ENCODE peak calls at places on chromosome 7, in nine cellular contexts. N, K, B, Q, G, Y, O, W and X are unnamed samples.
A peak's percentile ranks its signal among the peaks of the same experiment; 100 is the strongest.

GRCh38 chr7:15720849-15721471 is 34.5 kb upstream of the MEOX2 start:
- DNase-seq in Q (peak; percentile 50), N (peak; percentile 27), G (peak; percentile 27), W (no peak), B (no peak), K (peak; percentile 67), O (no peak), Y (no peak), X (peak; percentile 74)

GRCh38 chr7:73831656-73832579 is 1.1 kb downstream of the CLDN4 start:
- DNase-seq in O (peak; percentile 82), Y (no peak), B (no peak), K (peak; percentile 79), W (peak; percentile 69), N (peak; percentile 88), G (peak; percentile 36), Q (no peak), X (no peak)

GRCh38 chr7:114645451-114645850 is 230.8 kb downstream of the FOXP2 start:
- DNase-seq in Y (no peak), O (no peak), K (no peak), N (no peak), B (no peak), W (peak; percentile 86), G (no peak), Q (no peak), X (no peak)

GRCh38 chr7:22190736-22191135 is 166.2 kb downstream of the RAPGEF5 start:
- DNase-seq in Y (no peak), K (no peak), Q (no peak), W (no peak), G (no peak), O (no peak), B (no peak), N (no peak), X (no peak)

GRCh38 chr7:135210818-135211178 is 528 bp downstream of the WDR91 start:
- DNase-seq in W (no peak), Q (peak; percentile 25), N (no peak), B (no peak), Y (no peak), O (peak; percentile 9), K (no peak), G (no peak), X (peak; percentile 33)

GRCh38 chr7:16670021-16670420 is 24.0 kb downstream of the BZW2 start:
- DNase-seq in K (no peak), Y (no peak), W (no peak), N (no peak), B (no peak), Q (peak; percentile 64), G (no peak), O (no peak), X (no peak)

GRCh38 chr7:1899951-1900762 is 230.1 kb downstream of the ELFN1 start:
- DNase-seq in G (no peak), Q (no peak), N (no peak), O (no peak), Y (no peak), K (no peak), W (no peak), B (no peak), X (no peak)

GRCh38 chr7:137618748-137619147 is 228.0 kb downstream of the DGKI start:
- DNase-seq in O (no peak), B (no peak), Y (no peak), K (no peak), Q (no peak), W (no peak), G (no peak), N (no peak), X (no peak)

GRCh38 chr7:129952164-129952652 is 552 bp downstream of the UBE2H start:
- DNase-seq in K (peak; percentile 77), Q (peak; percentile 21), B (peak; percentile 11), O (no peak), G (no peak), N (no peak), W (no peak), Y (peak; percentile 14), X (peak; percentile 33)

GRCh38 chr7:5557920-5558401 is 134.3 kb upstream of the TNRC18 start:
- DNase-seq in N (no peak), W (no peak), O (no peak), Q (peak; percentile 47), B (no peak), Y (no peak), K (peak; percentile 76), G (no peak), X (peak; percentile 33)

GRCh38 chr7:128112781-128113221 is 81.6 kb upstream of the LRRC4 start:
- DNase-seq in K (peak; percentile 67), W (no peak), Q (no peak), N (no peak), B (no peak), O (no peak), Y (no peak), G (no peak), X (no peak)

GRCh38 chr7:134724606-134725005 is 54.8 kb upstream of the CALD1 start:
- DNase-seq in B (no peak), Y (no peak), W (peak; percentile 7), K (no peak), G (no peak), N (peak; percentile 41), O (no peak), Q (peak; percentile 62), X (peak; percentile 76)